ENCODE peak calls at places on chromosomes 1 and 21, in seven cellular contexts. O, M, A, J, D, U and W are unnamed samples.

GRCh38 chr1:56911539-56911938 is 54.3 kb downstream of the C8B start:
- DNase-seq in J (peak), U (no peak), O (no peak), D (no peak), A (no peak), M (peak), W (peak)

GRCh38 chr1:248812736-248813425 is 12.8 kb downstream of the SH3BP5L start:
- DNase-seq in A (no peak), D (no peak), O (no peak), U (no peak), M (no peak), J (no peak), W (no peak)

GRCh38 chr1:6944434-6944833 is 159.2 kb downstream of the CAMTA1 start:
- DNase-seq in D (no peak), J (no peak), U (no peak), M (no peak), A (no peak), O (no peak), W (no peak)

GRCh38 chr1:85109475-85109874 is 61.2 kb upstream of the MCOLN3 start:
- DNase-seq in M (peak), U (peak), J (peak), O (peak), A (peak), D (no peak), W (peak)

GRCh38 chr1:21764615-21765423 is 18.1 kb downstream of the USP48 start:
- DNase-seq in O (peak), M (peak), J (no peak), A (no peak), D (no peak), U (peak), W (peak)

GRCh38 chr1:170494369-170494768 is 37.6 kb upstream of the GORAB start:
- DNase-seq in M (peak), O (no peak), A (peak), D (no peak), J (peak), U (peak), W (peak)

GRCh38 chr1:97258597-97258996 is 537.0 kb downstream of the PTBP2 start:
- DNase-seq in O (no peak), M (no peak), A (no peak), D (no peak), U (no peak), J (no peak), W (no peak)

GRCh38 chr21:24112020-24112419 is 1495.3 kb downstream of the MRPL39 start:
- DNase-seq in J (no peak), U (no peak), O (no peak), A (no peak), M (no peak), D (no peak), W (no peak)

GRCh38 chr1:228777211-228777610 is 41.9 kb downstream of the RHOU start:
- DNase-seq in M (no peak), U (no peak), D (no peak), J (no peak), O (no peak), A (no peak), W (no peak)

GRCh38 chr1:109639841-109640184 is 16.1 kb upstream of the GSTM4 start:
- DNase-seq in M (no peak), D (no peak), U (no peak), O (no peak), A (no peak), J (no peak), W (no peak)

GRCh38 chr1:212595787-212596714 is 12.5 kb upstream of the ATF3 start:
- DNase-seq in J (no peak), U (peak), O (peak), A (peak), M (peak), D (no peak), W (peak)

GRCh38 chr1:21594935-21595897 is 73.9 kb downstream of the RAP1GAP start:
- DNase-seq in U (peak), M (peak), A (peak), J (peak), D (no peak), O (peak), W (peak)

GRCh38 chr1:185561629-185562028 is 172.6 kb upstream of the HMCN1 start:
- DNase-seq in O (no peak), M (peak), J (no peak), A (no peak), D (no peak), U (no peak), W (no peak)

GRCh38 chr1:84998642-84999280 is 1.8 kb upstream of the MCOLN2 start:
- DNase-seq in A (no peak), D (no peak), M (no peak), O (no peak), J (no peak), U (no peak), W (peak)

GRCh38 chr1:205774277-205775014 is 836 bp downstream of the RAB29 start:
- DNase-seq in J (peak), A (peak), M (no peak), U (peak), O (no peak), D (no peak), W (peak)

GRCh38 chr1:208772891-208773290 is 528.7 kb upstream of the PLXNA2 start:
- DNase-seq in O (no peak), U (no peak), M (no peak), D (no peak), A (no peak), J (no peak), W (no peak)

GRCh38 chr1:175871647-175872046 is 128.3 kb upstream of the TNR start:
- DNase-seq in O (no peak), A (no peak), U (no peak), M (no peak), J (no peak), D (no peak), W (no peak)

GRCh38 chr21:35058058-35058457 is 9.0 kb upstream of the RUNX1 start:
- DNase-seq in D (no peak), A (no peak), J (no peak), O (no peak), M (no peak), U (no peak), W (no peak)

GRCh38 chr1:19946331-19946751 is 22.9 kb upstream of the PLA2G2E start:
- DNase-seq in M (no peak), A (no peak), O (no peak), U (no peak), J (no peak), D (no peak), W (no peak)

GRCh38 chr21:34836103-34836932 is 167.5 kb downstream of the CLIC6 start:
- DNase-seq in U (no peak), J (no peak), M (peak), D (peak), A (no peak), O (peak), W (peak)

GRCh38 chr1:108590436-108590835 is 30.5 kb downstream of the EEIG2 start:
- DNase-seq in J (no peak), U (no peak), M (peak), A (no peak), D (no peak), O (no peak), W (peak)

GRCh38 chr1:243525085-243525487 is 269.2 kb downstream of the SDCCAG8 start:
- DNase-seq in O (peak), U (no peak), J (no peak), A (no peak), D (no peak), M (peak), W (peak)